ENCODE peak calls at places on chromosomes 7 and 10, in seven cellular contexts. One of them, this sample, is unnamed.

GRCh38 chr10:92239600-92240288 is 51.1 kb downstream of the CPEB3 start:
- DNase-seq in HEK293T: peak; percentile 74
- DNase-seq in substantia nigra: peak; percentile 50
- DNase-seq in upper lobe of right lung: peak; percentile 77
- DNase-seq in stimulated activated CD4-positive, alpha-beta T cell treated with anti-CD3 and anti-CD28 coated beads, Interleukin-15, amount 100 ng/mL, for 1 hour: peak; percentile 31
- DNase-seq in activated naive CD4-positive, alpha-beta T cell treated with anti-CD3 and anti-CD28 coated beads for 36 hours: peak; percentile 34
- DNase-seq in NCI-H187: no peak
- DNase-seq in this sample: peak; percentile 11

GRCh38 chr10:75015440-75015839 is 96.0 kb upstream of the SAMD8 start:
- DNase-seq in stimulated activated CD4-positive, alpha-beta T cell treated with anti-CD3 and anti-CD28 coated beads, Interleukin-15, amount 100 ng/mL, for 1 hour: no peak
- DNase-seq in HEK293T: no peak
- DNase-seq in substantia nigra: no peak
- DNase-seq in NCI-H187: no peak
- DNase-seq in upper lobe of right lung: no peak
- DNase-seq in activated naive CD4-positive, alpha-beta T cell treated with anti-CD3 and anti-CD28 coated beads for 36 hours: no peak
- DNase-seq in this sample: no peak

GRCh38 chr7:130021105-130021834 is 29.9 kb downstream of the ZC3HC1 start:
- DNase-seq in activated naive CD4-positive, alpha-beta T cell treated with anti-CD3 and anti-CD28 coated beads for 36 hours: no peak
- DNase-seq in substantia nigra: peak; percentile 44
- DNase-seq in upper lobe of right lung: no peak
- DNase-seq in HEK293T: no peak
- DNase-seq in NCI-H187: no peak
- DNase-seq in stimulated activated CD4-positive, alpha-beta T cell treated with anti-CD3 and anti-CD28 coated beads, Interleukin-15, amount 100 ng/mL, for 1 hour: no peak
- DNase-seq in this sample: no peak

GRCh38 chr10:70162892-70163201 is 7.5 kb downstream of the SAR1A start:
- DNase-seq in upper lobe of right lung: no peak
- DNase-seq in HEK293T: no peak
- DNase-seq in activated naive CD4-positive, alpha-beta T cell treated with anti-CD3 and anti-CD28 coated beads for 36 hours: peak; percentile 87
- DNase-seq in stimulated activated CD4-positive, alpha-beta T cell treated with anti-CD3 and anti-CD28 coated beads, Interleukin-15, amount 100 ng/mL, for 1 hour: peak; percentile 20
- DNase-seq in NCI-H187: no peak
- DNase-seq in substantia nigra: no peak
- DNase-seq in this sample: no peak

GRCh38 chr7:20089431-20089830 is 127.8 kb downstream of the MACC1 start:
- DNase-seq in substantia nigra: no peak
- DNase-seq in upper lobe of right lung: no peak
- DNase-seq in HEK293T: no peak
- DNase-seq in activated naive CD4-positive, alpha-beta T cell treated with anti-CD3 and anti-CD28 coated beads for 36 hours: no peak
- DNase-seq in stimulated activated CD4-positive, alpha-beta T cell treated with anti-CD3 and anti-CD28 coated beads, Interleukin-15, amount 100 ng/mL, for 1 hour: no peak
- DNase-seq in NCI-H187: no peak
- DNase-seq in this sample: no peak

GRCh38 chr7:30879139-30880089 is 32.2 kb upstream of the AQP1 start:
- DNase-seq in substantia nigra: no peak
- DNase-seq in upper lobe of right lung: no peak
- DNase-seq in HEK293T: peak; percentile 29
- DNase-seq in activated naive CD4-positive, alpha-beta T cell treated with anti-CD3 and anti-CD28 coated beads for 36 hours: no peak
- DNase-seq in NCI-H187: no peak
- DNase-seq in stimulated activated CD4-positive, alpha-beta T cell treated with anti-CD3 and anti-CD28 coated beads, Interleukin-15, amount 100 ng/mL, for 1 hour: no peak
- DNase-seq in this sample: no peak

GRCh38 chr7:106793015-106793651 is 71.9 kb upstream of the PIK3CG start:
- DNase-seq in activated naive CD4-positive, alpha-beta T cell treated with anti-CD3 and anti-CD28 coated beads for 36 hours: peak; percentile 54
- DNase-seq in HEK293T: no peak
- DNase-seq in upper lobe of right lung: no peak
- DNase-seq in stimulated activated CD4-positive, alpha-beta T cell treated with anti-CD3 and anti-CD28 coated beads, Interleukin-15, amount 100 ng/mL, for 1 hour: no peak
- DNase-seq in NCI-H187: peak; percentile 16
- DNase-seq in substantia nigra: no peak
- DNase-seq in this sample: peak; percentile 19

GRCh38 chr10:114388275-114388674 is 16.0 kb downstream of the AFAP1L2 start:
- DNase-seq in activated naive CD4-positive, alpha-beta T cell treated with anti-CD3 and anti-CD28 coated beads for 36 hours: peak; percentile 17
- DNase-seq in stimulated activated CD4-positive, alpha-beta T cell treated with anti-CD3 and anti-CD28 coated beads, Interleukin-15, amount 100 ng/mL, for 1 hour: no peak
- DNase-seq in substantia nigra: no peak
- DNase-seq in HEK293T: no peak
- DNase-seq in NCI-H187: no peak
- DNase-seq in upper lobe of right lung: no peak
- DNase-seq in this sample: no peak

GRCh38 chr7:143385891-143386781 is 5.0 kb downstream of the ZYX start:
- DNase-seq in NCI-H187: no peak
- DNase-seq in stimulated activated CD4-positive, alpha-beta T cell treated with anti-CD3 and anti-CD28 coated beads, Interleukin-15, amount 100 ng/mL, for 1 hour: no peak
- DNase-seq in HEK293T: no peak
- DNase-seq in substantia nigra: no peak
- DNase-seq in activated naive CD4-positive, alpha-beta T cell treated with anti-CD3 and anti-CD28 coated beads for 36 hours: peak; percentile 52
- DNase-seq in upper lobe of right lung: peak; percentile 71
- DNase-seq in this sample: no peak

GRCh38 chr10:110566472-110567200 is 859 bp upstream of the SMC3 start:
- DNase-seq in substantia nigra: no peak
- DNase-seq in NCI-H187: peak; percentile 41
- DNase-seq in activated naive CD4-positive, alpha-beta T cell treated with anti-CD3 and anti-CD28 coated beads for 36 hours: no peak
- DNase-seq in HEK293T: peak; percentile 41
- DNase-seq in upper lobe of right lung: no peak
- DNase-seq in stimulated activated CD4-positive, alpha-beta T cell treated with anti-CD3 and anti-CD28 coated beads, Interleukin-15, amount 100 ng/mL, for 1 hour: no peak
- DNase-seq in this sample: no peak

GRCh38 chr7:107446531-107446930 is 23.3 kb upstream of the GPR22 start:
- DNase-seq in HEK293T: no peak
- DNase-seq in upper lobe of right lung: no peak
- DNase-seq in NCI-H187: no peak
- DNase-seq in activated naive CD4-positive, alpha-beta T cell treated with anti-CD3 and anti-CD28 coated beads for 36 hours: peak; percentile 34
- DNase-seq in substantia nigra: no peak
- DNase-seq in stimulated activated CD4-positive, alpha-beta T cell treated with anti-CD3 and anti-CD28 coated beads, Interleukin-15, amount 100 ng/mL, for 1 hour: no peak
- DNase-seq in this sample: no peak

GRCh38 chr10:111077715-111078504 is 1.1 kb downstream of the ADRA2A start:
- DNase-seq in activated naive CD4-positive, alpha-beta T cell treated with anti-CD3 and anti-CD28 coated beads for 36 hours: peak; percentile 9
- DNase-seq in HEK293T: peak; percentile 3
- DNase-seq in stimulated activated CD4-positive, alpha-beta T cell treated with anti-CD3 and anti-CD28 coated beads, Interleukin-15, amount 100 ng/mL, for 1 hour: no peak
- DNase-seq in NCI-H187: no peak
- DNase-seq in upper lobe of right lung: peak; percentile 71
- DNase-seq in substantia nigra: no peak
- DNase-seq in this sample: no peak

GRCh38 chr7:48295572-48295971 is 124.3 kb downstream of the ABCA13 start:
- DNase-seq in substantia nigra: no peak
- DNase-seq in upper lobe of right lung: no peak
- DNase-seq in NCI-H187: no peak
- DNase-seq in activated naive CD4-positive, alpha-beta T cell treated with anti-CD3 and anti-CD28 coated beads for 36 hours: no peak
- DNase-seq in HEK293T: no peak
- DNase-seq in stimulated activated CD4-positive, alpha-beta T cell treated with anti-CD3 and anti-CD28 coated beads, Interleukin-15, amount 100 ng/mL, for 1 hour: no peak
- DNase-seq in this sample: no peak

GRCh38 chr10:31739146-31739545 is 189.5 kb downstream of the ARHGAP12 start:
- DNase-seq in activated naive CD4-positive, alpha-beta T cell treated with anti-CD3 and anti-CD28 coated beads for 36 hours: no peak
- DNase-seq in stimulated activated CD4-positive, alpha-beta T cell treated with anti-CD3 and anti-CD28 coated beads, Interleukin-15, amount 100 ng/mL, for 1 hour: no peak
- DNase-seq in HEK293T: no peak
- DNase-seq in substantia nigra: no peak
- DNase-seq in NCI-H187: no peak
- DNase-seq in upper lobe of right lung: no peak
- DNase-seq in this sample: no peak

GRCh38 chr10:103630156-103630555 is 136.7 kb downstream of the NEURL1 start:
- DNase-seq in HEK293T: no peak
- DNase-seq in stimulated activated CD4-positive, alpha-beta T cell treated with anti-CD3 and anti-CD28 coated beads, Interleukin-15, amount 100 ng/mL, for 1 hour: no peak
- DNase-seq in substantia nigra: no peak
- DNase-seq in NCI-H187: no peak
- DNase-seq in upper lobe of right lung: no peak
- DNase-seq in activated naive CD4-positive, alpha-beta T cell treated with anti-CD3 and anti-CD28 coated beads for 36 hours: no peak
- DNase-seq in this sample: no peak

GRCh38 chr10:19707376-19707775 is 108.9 kb upstream of the PLXDC2 start:
- DNase-seq in HEK293T: no peak
- DNase-seq in upper lobe of right lung: no peak
- DNase-seq in NCI-H187: no peak
- DNase-seq in activated naive CD4-positive, alpha-beta T cell treated with anti-CD3 and anti-CD28 coated beads for 36 hours: no peak
- DNase-seq in stimulated activated CD4-positive, alpha-beta T cell treated with anti-CD3 and anti-CD28 coated beads, Interleukin-15, amount 100 ng/mL, for 1 hour: no peak
- DNase-seq in substantia nigra: no peak
- DNase-seq in this sample: no peak

GRCh38 chr10:51718804-51719291 is 19.5 kb upstream of the CSTF2T start:
- DNase-seq in HEK293T: no peak
- DNase-seq in NCI-H187: no peak
- DNase-seq in upper lobe of right lung: no peak
- DNase-seq in activated naive CD4-positive, alpha-beta T cell treated with anti-CD3 and anti-CD28 coated beads for 36 hours: no peak
- DNase-seq in substantia nigra: no peak
- DNase-seq in stimulated activated CD4-positive, alpha-beta T cell treated with anti-CD3 and anti-CD28 coated beads, Interleukin-15, amount 100 ng/mL, for 1 hour: no peak
- DNase-seq in this sample: no peak

GRCh38 chr7:32298403-32299132 is 191.6 kb downstream of the LSM5 start:
- DNase-seq in substantia nigra: no peak
- DNase-seq in upper lobe of right lung: no peak
- DNase-seq in activated naive CD4-positive, alpha-beta T cell treated with anti-CD3 and anti-CD28 coated beads for 36 hours: no peak
- DNase-seq in HEK293T: peak; percentile 44
- DNase-seq in stimulated activated CD4-positive, alpha-beta T cell treated with anti-CD3 and anti-CD28 coated beads, Interleukin-15, amount 100 ng/mL, for 1 hour: no peak
- DNase-seq in NCI-H187: no peak
- DNase-seq in this sample: no peak

GRCh38 chr10:69456880-69457693 is 5.8 kb downstream of the TSPAN15 start:
- DNase-seq in substantia nigra: no peak
- DNase-seq in upper lobe of right lung: peak; percentile 53
- DNase-seq in NCI-H187: no peak
- DNase-seq in stimulated activated CD4-positive, alpha-beta T cell treated with anti-CD3 and anti-CD28 coated beads, Interleukin-15, amount 100 ng/mL, for 1 hour: no peak
- DNase-seq in HEK293T: no peak
- DNase-seq in activated naive CD4-positive, alpha-beta T cell treated with anti-CD3 and anti-CD28 coated beads for 36 hours: no peak
- DNase-seq in this sample: no peak

GRCh38 chr7:47951374-47951773 is 3.1 kb upstream of the PKD1L1 start:
- DNase-seq in stimulated activated CD4-positive, alpha-beta T cell treated with anti-CD3 and anti-CD28 coated beads, Interleukin-15, amount 100 ng/mL, for 1 hour: no peak
- DNase-seq in activated naive CD4-positive, alpha-beta T cell treated with anti-CD3 and anti-CD28 coated beads for 36 hours: no peak
- DNase-seq in substantia nigra: no peak
- DNase-seq in HEK293T: no peak
- DNase-seq in NCI-H187: no peak
- DNase-seq in upper lobe of right lung: no peak
- DNase-seq in this sample: no peak

GRCh38 chr7:117229350-117229749 is 93.5 kb downstream of the WNT2 start:
- DNase-seq in HEK293T: no peak
- DNase-seq in activated naive CD4-positive, alpha-beta T cell treated with anti-CD3 and anti-CD28 coated beads for 36 hours: no peak
- DNase-seq in NCI-H187: no peak
- DNase-seq in stimulated activated CD4-positive, alpha-beta T cell treated with anti-CD3 and anti-CD28 coated beads, Interleukin-15, amount 100 ng/mL, for 1 hour: no peak
- DNase-seq in upper lobe of right lung: no peak
- DNase-seq in substantia nigra: no peak
- DNase-seq in this sample: no peak

GRCh38 chr7:54596747-54597146 is 54.6 kb downstream of the VSTM2A start:
- DNase-seq in activated naive CD4-positive, alpha-beta T cell treated with anti-CD3 and anti-CD28 coated beads for 36 hours: no peak
- DNase-seq in HEK293T: no peak
- DNase-seq in upper lobe of right lung: no peak
- DNase-seq in substantia nigra: no peak
- DNase-seq in NCI-H187: no peak
- DNase-seq in stimulated activated CD4-positive, alpha-beta T cell treated with anti-CD3 and anti-CD28 coated beads, Interleukin-15, amount 100 ng/mL, for 1 hour: no peak
- DNase-seq in this sample: no peak

GRCh38 chr10:77104459-77104980 is 533.1 kb downstream of the KCNMA1 start:
- DNase-seq in substantia nigra: no peak
- DNase-seq in upper lobe of right lung: no peak
- DNase-seq in HEK293T: no peak
- DNase-seq in NCI-H187: no peak
- DNase-seq in activated naive CD4-positive, alpha-beta T cell treated with anti-CD3 and anti-CD28 coated beads for 36 hours: no peak
- DNase-seq in stimulated activated CD4-positive, alpha-beta T cell treated with anti-CD3 and anti-CD28 coated beads, Interleukin-15, amount 100 ng/mL, for 1 hour: no peak
- DNase-seq in this sample: no peak

GRCh38 chr10:69685802-69686585 is 55.9 kb downstream of the FAM241B start:
- DNase-seq in stimulated activated CD4-positive, alpha-beta T cell treated with anti-CD3 and anti-CD28 coated beads, Interleukin-15, amount 100 ng/mL, for 1 hour: no peak
- DNase-seq in activated naive CD4-positive, alpha-beta T cell treated with anti-CD3 and anti-CD28 coated beads for 36 hours: no peak
- DNase-seq in upper lobe of right lung: peak; percentile 66
- DNase-seq in NCI-H187: no peak
- DNase-seq in substantia nigra: no peak
- DNase-seq in HEK293T: no peak
- DNase-seq in this sample: no peak

GRCh38 chr10:114095676-114096331 is 52.1 kb downstream of the ADRB1 start:
- DNase-seq in NCI-H187: no peak
- DNase-seq in upper lobe of right lung: no peak
- DNase-seq in substantia nigra: no peak
- DNase-seq in activated naive CD4-positive, alpha-beta T cell treated with anti-CD3 and anti-CD28 coated beads for 36 hours: no peak
- DNase-seq in stimulated activated CD4-positive, alpha-beta T cell treated with anti-CD3 and anti-CD28 coated beads, Interleukin-15, amount 100 ng/mL, for 1 hour: no peak
- DNase-seq in HEK293T: no peak
- DNase-seq in this sample: no peak

GRCh38 chr7:83819911-83820310 is 171.0 kb upstream of the SEMA3E start:
- DNase-seq in activated naive CD4-positive, alpha-beta T cell treated with anti-CD3 and anti-CD28 coated beads for 36 hours: no peak
- DNase-seq in substantia nigra: no peak
- DNase-seq in HEK293T: no peak
- DNase-seq in upper lobe of right lung: no peak
- DNase-seq in NCI-H187: no peak
- DNase-seq in stimulated activated CD4-positive, alpha-beta T cell treated with anti-CD3 and anti-CD28 coated beads, Interleukin-15, amount 100 ng/mL, for 1 hour: no peak
- DNase-seq in this sample: no peak

This sample was measured in T follicular helper cell.